ENCODE peak calls at places on chromosomes 12 and 14, in six cellular contexts. One of them, this sample, is unnamed.

GRCh38 chr14:60090864-60091519 is 731 bp upstream of the PCNX4 start:
- DNase-seq in GM06990: peak
- DNase-seq in astrocyte: peak
- DNase-seq in AG09309: no peak
- DNase-seq in AG04450: no peak
- DNase-seq in epithelial cell of proximal tubule: no peak
- DNase-seq in this sample: no peak

GRCh38 chr12:12010277-12011031 is 60.3 kb upstream of the BCL2L14 start:
- DNase-seq in AG09309: peak
- DNase-seq in GM06990: peak
- DNase-seq in AG04450: no peak
- DNase-seq in astrocyte: peak
- DNase-seq in epithelial cell of proximal tubule: no peak
- DNase-seq in this sample: peak

GRCh38 chr14:104372390-104373054 is 207.0 kb upstream of the C14orf180 start:
- DNase-seq in GM06990: no peak
- DNase-seq in AG09309: no peak
- DNase-seq in epithelial cell of proximal tubule: no peak
- DNase-seq in astrocyte: no peak
- DNase-seq in AG04450: no peak
- DNase-seq in this sample: no peak

GRCh38 chr14:50744242-50744641 is 76.1 kb upstream of the SAV1 start:
- DNase-seq in GM06990: no peak
- DNase-seq in astrocyte: no peak
- DNase-seq in epithelial cell of proximal tubule: no peak
- DNase-seq in AG09309: no peak
- DNase-seq in AG04450: no peak
- DNase-seq in this sample: no peak

GRCh38 chr14:106738075-106738474 is 1211.7 kb downstream of the TMEM121 start:
- DNase-seq in astrocyte: no peak
- DNase-seq in AG09309: no peak
- DNase-seq in GM06990: no peak
- DNase-seq in AG04450: no peak
- DNase-seq in epithelial cell of proximal tubule: no peak
- DNase-seq in this sample: no peak

GRCh38 chr12:54229624-54230212 is 40.9 kb upstream of the SMUG1 start:
- DNase-seq in GM06990: no peak
- DNase-seq in epithelial cell of proximal tubule: peak
- DNase-seq in AG04450: peak
- DNase-seq in AG09309: peak
- DNase-seq in astrocyte: peak
- DNase-seq in this sample: peak

GRCh38 chr14:57714487-57714899 is 151.4 kb downstream of the SLC35F4 start:
- DNase-seq in astrocyte: no peak
- DNase-seq in AG04450: no peak
- DNase-seq in AG09309: no peak
- DNase-seq in epithelial cell of proximal tubule: peak
- DNase-seq in GM06990: no peak
- DNase-seq in this sample: peak

GRCh38 chr12:13004368-13004767 is 4.3 kb upstream of the HEBP1 start:
- DNase-seq in AG09309: no peak
- DNase-seq in GM06990: no peak
- DNase-seq in epithelial cell of proximal tubule: no peak
- DNase-seq in AG04450: no peak
- DNase-seq in astrocyte: no peak
- DNase-seq in this sample: no peak

GRCh38 chr12:101204598-101205304 is 5.3 kb downstream of the SLC5A8 start:
- DNase-seq in GM06990: no peak
- DNase-seq in astrocyte: no peak
- DNase-seq in AG09309: no peak
- DNase-seq in epithelial cell of proximal tubule: no peak
- DNase-seq in AG04450: no peak
- DNase-seq in this sample: no peak

GRCh38 chr14:69207435-69208041 is 16.2 kb downstream of the EXD2 start:
- DNase-seq in AG04450: no peak
- DNase-seq in astrocyte: no peak
- DNase-seq in AG09309: no peak
- DNase-seq in GM06990: no peak
- DNase-seq in epithelial cell of proximal tubule: no peak
- DNase-seq in this sample: no peak

GRCh38 chr12:122480753-122481152 is 20.0 kb downstream of the ZCCHC8 start:
- DNase-seq in GM06990: no peak
- DNase-seq in AG04450: no peak
- DNase-seq in astrocyte: no peak
- DNase-seq in AG09309: no peak
- DNase-seq in epithelial cell of proximal tubule: no peak
- DNase-seq in this sample: no peak

GRCh38 chr12:66637693-66638301 is 41.1 kb downstream of the GRIP1 start:
- DNase-seq in epithelial cell of proximal tubule: no peak
- DNase-seq in AG09309: no peak
- DNase-seq in AG04450: no peak
- DNase-seq in astrocyte: peak
- DNase-seq in GM06990: no peak
- DNase-seq in this sample: no peak

GRCh38 chr12:67471810-67472209 is 176.7 kb upstream of the DYRK2 start:
- DNase-seq in GM06990: no peak
- DNase-seq in epithelial cell of proximal tubule: no peak
- DNase-seq in AG09309: no peak
- DNase-seq in astrocyte: no peak
- DNase-seq in AG04450: no peak
- DNase-seq in this sample: no peak

GRCh38 chr12:124130717-124131670 is 158.0 kb downstream of the ZNF664 start:
- DNase-seq in AG04450: no peak
- DNase-seq in GM06990: peak
- DNase-seq in epithelial cell of proximal tubule: no peak
- DNase-seq in AG09309: no peak
- DNase-seq in astrocyte: no peak
- DNase-seq in this sample: no peak

GRCh38 chr12:41856228-41856627 is 288.4 kb downstream of the GXYLT1 start:
- DNase-seq in astrocyte: no peak
- DNase-seq in AG09309: no peak
- DNase-seq in GM06990: no peak
- DNase-seq in AG04450: no peak
- DNase-seq in epithelial cell of proximal tubule: no peak
- DNase-seq in this sample: no peak

GRCh38 chr14:100841445-100842403 is 15.8 kb downstream of the MEG3 start:
- DNase-seq in astrocyte: no peak
- DNase-seq in GM06990: no peak
- DNase-seq in AG04450: no peak
- DNase-seq in AG09309: no peak
- DNase-seq in epithelial cell of proximal tubule: no peak
- DNase-seq in this sample: no peak

GRCh38 chr14:65134651-65135579 is 32.6 kb upstream of the MAX start:
- DNase-seq in GM06990: no peak
- DNase-seq in epithelial cell of proximal tubule: peak
- DNase-seq in AG04450: no peak
- DNase-seq in AG09309: peak
- DNase-seq in astrocyte: peak
- DNase-seq in this sample: no peak

GRCh38 chr14:104687601-104688504 is 1.6 kb upstream of the INF2 start:
- DNase-seq in AG09309: no peak
- DNase-seq in AG04450: no peak
- DNase-seq in astrocyte: peak
- DNase-seq in epithelial cell of proximal tubule: no peak
- DNase-seq in GM06990: no peak
- DNase-seq in this sample: peak

GRCh38 chr12:123077298-123078113 is 73.4 kb downstream of the PITPNM2 start:
- DNase-seq in GM06990: no peak
- DNase-seq in epithelial cell of proximal tubule: no peak
- DNase-seq in astrocyte: no peak
- DNase-seq in AG04450: no peak
- DNase-seq in AG09309: no peak
- DNase-seq in this sample: no peak

GRCh38 chr14:75259510-75259855 is 19.1 kb upstream of the FOS start:
- DNase-seq in AG09309: no peak
- DNase-seq in astrocyte: peak
- DNase-seq in epithelial cell of proximal tubule: no peak
- DNase-seq in AG04450: no peak
- DNase-seq in GM06990: no peak
- DNase-seq in this sample: no peak

GRCh38 chr14:20427231-20428009 is 8.5 kb downstream of the KLHL33 start:
- DNase-seq in AG04450: peak
- DNase-seq in GM06990: peak
- DNase-seq in astrocyte: peak
- DNase-seq in AG09309: no peak
- DNase-seq in epithelial cell of proximal tubule: no peak
- DNase-seq in this sample: peak
- H3K4me3 ChIP-seq in AG04450: no peak
- H3K4me3 ChIP-seq in GM06990: peak
- H3K4me3 ChIP-seq in astrocyte: peak
- H3K4me3 ChIP-seq in AG09309: no peak
- H3K4me3 ChIP-seq in epithelial cell of proximal tubule: peak
- H3K4me3 ChIP-seq in this sample: no peak

GRCh38 chr12:27859648-27860047 is 79.6 kb upstream of the MANSC4 start:
- DNase-seq in epithelial cell of proximal tubule: no peak
- DNase-seq in astrocyte: no peak
- DNase-seq in AG09309: no peak
- DNase-seq in GM06990: no peak
- DNase-seq in AG04450: no peak
- DNase-seq in this sample: no peak
- TF ChIP-seq CTCF in epithelial cell of proximal tubule: no peak
- TF ChIP-seq CTCF in astrocyte: no peak
- TF ChIP-seq CTCF in AG09309: no peak
- TF ChIP-seq CTCF in GM06990: no peak
- TF ChIP-seq CTCF in AG04450: no peak
- TF ChIP-seq CTCF in this sample: no peak

DNA sequence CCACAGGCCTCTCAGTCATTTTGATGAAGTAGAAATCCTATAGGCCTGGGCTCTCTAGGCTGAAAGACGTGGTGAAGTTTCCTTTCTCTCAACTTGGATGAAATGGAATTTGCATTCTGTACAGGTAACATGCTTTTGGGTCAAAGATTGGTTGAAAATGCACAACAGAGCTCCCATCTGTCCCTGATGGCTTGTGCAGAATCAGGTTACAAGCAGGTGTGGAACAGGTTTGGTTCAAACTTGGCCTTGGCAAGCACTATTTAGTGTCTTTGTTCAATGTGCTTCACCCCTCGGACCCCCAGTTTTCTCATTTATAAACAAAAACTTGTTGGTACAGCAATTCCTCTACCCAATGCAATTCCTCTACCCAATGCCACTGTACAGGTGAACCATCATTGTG is 1493.0 kb downstream of the AACS start:
- DNase-seq in AG04450: no peak
- DNase-seq in astrocyte: no peak
- DNase-seq in GM06990: no peak
- DNase-seq in AG09309: no peak
- DNase-seq in epithelial cell of proximal tubule: no peak
- DNase-seq in this sample: no peak
- H3K4me3 ChIP-seq in AG04450: no peak
- H3K4me3 ChIP-seq in astrocyte: no peak
- H3K4me3 ChIP-seq in GM06990: no peak
- H3K4me3 ChIP-seq in AG09309: no peak
- H3K4me3 ChIP-seq in epithelial cell of proximal tubule: no peak
- H3K4me3 ChIP-seq in this sample: no peak

GRCh38 chr12:89708793-89709156 is at the start of gene ATP2B1:
- DNase-seq in AG04450: peak
- DNase-seq in AG09309: peak
- DNase-seq in epithelial cell of proximal tubule: no peak
- DNase-seq in astrocyte: peak
- DNase-seq in GM06990: peak
- DNase-seq in this sample: no peak
- TF ChIP-seq CTCF in AG04450: peak
- TF ChIP-seq CTCF in AG09309: no peak
- TF ChIP-seq CTCF in epithelial cell of proximal tubule: no peak
- TF ChIP-seq CTCF in astrocyte: no peak
- TF ChIP-seq CTCF in GM06990: no peak
- TF ChIP-seq CTCF in this sample: no peak